ENCODE peak calls at places on chromosomes 7 and 10, in seven cellular contexts. Y is stimulated activated CD8-positive, alpha-beta memory T cell treated with anti-CD3 and anti-CD28 coated beads, Interleukin-15, amount 100 ng/mL, for 1 hour; L is GM10248; D is psoas muscle; T is T-helper 2 cell; X is fibroblast of lung; M is SHP77. J is an unnamed sample.

GRCh38 chr7:66696774-66697191 is 43.8 kb upstream of the RABGEF1 start:
- DNase-seq in T (no peak), Y (no peak), X (peak; percentile 27), L (no peak), M (peak; percentile 15), D (no peak), J (no peak)

GRCh38 chr7:45582136-45582742 is 8.1 kb downstream of the ADCY1 start:
- DNase-seq in L (no peak), T (no peak), Y (no peak), D (no peak), X (no peak), M (no peak), J (no peak)

GRCh38 chr7:30363778-30364563 is 79.6 kb downstream of the ZNRF2 start:
- DNase-seq in L (no peak), M (no peak), X (no peak), T (no peak), Y (no peak), D (no peak), J (no peak)

GRCh38 chr7:158029431-158029938 is 558.1 kb downstream of the PTPRN2 start:
- DNase-seq in D (no peak), X (no peak), L (no peak), T (no peak), M (peak; percentile 34), Y (no peak), J (no peak)

GRCh38 chr10:1202343-1202742 is 146.2 kb downstream of the WDR37 start:
- DNase-seq in M (no peak), X (no peak), L (no peak), Y (no peak), D (no peak), T (no peak), J (no peak)

GRCh38 chr10:119872860-119873671 is 423 bp upstream of the MCMBP start:
- DNase-seq in D (peak; percentile 94), M (peak; percentile 80), L (peak; percentile 91), T (peak; percentile 86), Y (peak; percentile 70), X (peak; percentile 83), J (no peak)

GRCh38 chr7:131003634-131004033 is 269.6 kb upstream of the KLF14 start:
- DNase-seq in T (no peak), X (no peak), L (no peak), M (no peak), D (no peak), Y (no peak), J (no peak)

GRCh38 chr10:130137077-130137448 is 872 bp downstream of the GLRX3 start:
- DNase-seq in D (no peak), Y (no peak), X (peak; percentile 24), M (no peak), L (no peak), T (no peak), J (no peak)

GRCh38 chr7:37193087-37193774 is 255.4 kb downstream of the ELMO1 start:
- DNase-seq in M (no peak), T (no peak), L (no peak), D (no peak), Y (no peak), X (no peak), J (no peak)

GRCh38 chr7:92527300-92528187 is 776 bp downstream of the PEX1 start:
- DNase-seq in M (peak; percentile 46), L (peak; percentile 52), D (peak; percentile 59), T (peak; percentile 54), Y (peak; percentile 25), X (peak; percentile 62), J (no peak)

GRCh38 chr7:140005754-140006503 is 56.8 kb downstream of the PARP12 start:
- DNase-seq in D (no peak), L (no peak), T (no peak), Y (no peak), X (peak; percentile 27), M (peak; percentile 45), J (no peak)

GRCh38 chr7:6392712-6393666 is 54.8 kb downstream of the DAGLB start:
- DNase-seq in Y (no peak), D (peak; percentile 83), X (peak; percentile 94), L (no peak), M (no peak), T (no peak), J (peak; percentile 32)

GRCh38 chr7:139382439-139382838 is 22.7 kb downstream of the LUC7L2 start:
- DNase-seq in T (no peak), L (no peak), Y (no peak), M (no peak), D (no peak), X (no peak), J (no peak)

GRCh38 chr10:9825491-9826018 is 1192.1 kb upstream of the CELF2 start:
- DNase-seq in M (no peak), X (no peak), T (no peak), L (no peak), D (no peak), Y (no peak), J (no peak)

GRCh38 chr10:79159141-79159619 is 90.4 kb downstream of the ZMIZ1 start:
- DNase-seq in L (no peak), T (no peak), M (no peak), X (peak; percentile 81), Y (no peak), D (peak; percentile 71), J (no peak)

GRCh38 chr7:46850563-46851325 is 731.2 kb downstream of the TNS3 start:
- DNase-seq in T (no peak), X (no peak), D (no peak), Y (no peak), M (no peak), L (no peak), J (no peak)

GRCh38 chr7:135784013-135784412 is 35.4 kb upstream of the FAM180A start:
- DNase-seq in Y (no peak), X (no peak), L (no peak), T (no peak), D (no peak), M (no peak), J (no peak)

GRCh38 chr7:27129729-27130539 is 623 bp downstream of the HOXA4 start:
- DNase-seq in L (no peak), M (no peak), D (peak; percentile 82), T (no peak), Y (no peak), X (no peak), J (no peak)

GRCh38 chr7:148379693-148380092 is 210.9 kb upstream of the C7orf33 start:
- DNase-seq in D (no peak), T (no peak), Y (no peak), M (no peak), X (no peak), L (no peak), J (no peak)

GRCh38 chr10:34760606-34761005 is 54.5 kb downstream of the PARD3 start:
- DNase-seq in Y (no peak), M (no peak), L (no peak), D (peak; percentile 63), T (no peak), X (no peak), J (peak; percentile 86)

GRCh38 chr7:12002428-12002827 is 170.4 kb upstream of the THSD7A start:
- DNase-seq in M (no peak), T (no peak), L (no peak), Y (no peak), X (no peak), D (no peak), J (no peak)

GRCh38 chr10:113557389-113558321 is 4.8 kb downstream of the HABP2 start:
- DNase-seq in T (no peak), D (no peak), Y (no peak), M (no peak), L (no peak), X (peak; percentile 8), J (no peak)

GRCh38 chr10:16952010-16952550 is 134.9 kb upstream of the RSU1 start:
- DNase-seq in M (no peak), X (no peak), T (no peak), Y (no peak), D (no peak), L (no peak), J (no peak)

GRCh38 chr10:132592790-132593788 is 55.5 kb downstream of the INPP5A start:
- DNase-seq in T (no peak), X (no peak), L (peak; percentile 85), M (no peak), Y (no peak), D (no peak), J (no peak)

GRCh38 chr7:70178787-70179186 is 580.5 kb downstream of the AUTS2 start:
- DNase-seq in M (no peak), X (no peak), L (no peak), D (no peak), T (no peak), Y (no peak), J (peak; percentile 48)

GRCh38 chr10:113227045-113227444 is 277.0 kb downstream of the TCF7L2 start:
- DNase-seq in D (no peak), Y (no peak), M (no peak), L (no peak), T (no peak), X (no peak), J (no peak)

GRCh38 chr10:112202076-112202475 is 18.5 kb upstream of the GPAM start:
- DNase-seq in T (no peak), X (no peak), L (no peak), M (no peak), Y (no peak), D (no peak), J (no peak)

GRCh38 chr10:25522946-25523608 is 348.3 kb downstream of the GPR158 start:
- DNase-seq in M (no peak), T (no peak), D (no peak), Y (no peak), X (no peak), L (no peak), J (no peak)